ENCODE peak calls at places on chromosome 15, in six cellular contexts. H is tibial artery; B is T-helper 1 cell; T is brain microvascular endothelial cell; N is stimulated activated CD4-positive, alpha-beta T cell treated with anti-CD3 and anti-CD28 coated beads, Interleukin-12 subunit alpha, Interleukin-12 subunit beta, amount 100 ng/mL, for 4 hours; U is CD4-positive, CD25-positive, alpha-beta regulatory T cell. J is an unnamed sample.

GRCh38 chr15:76340198-76340801 is 3.7 kb downstream of the ISL2 start:
- DNase-seq in H (peak), B (no peak), T (no peak), N (no peak), U (peak), J (peak)

GRCh38 chr15:63233667-63234419 is 43.6 kb upstream of the APH1B start:
- DNase-seq in H (no peak), B (no peak), T (peak), N (no peak), U (no peak), J (no peak)

GRCh38 chr15:63870043-63870394 is 36.3 kb upstream of the HERC1 start:
- DNase-seq in H (no peak), B (no peak), T (no peak), N (no peak), U (no peak), J (no peak)

GRCh38 chr15:88187195-88187594 is 69.3 kb downstream of the NTRK3 start:
- DNase-seq in H (no peak), B (no peak), T (no peak), N (no peak), U (no peak), J (no peak)

GRCh38 chr15:62059818-62060115 is 480 bp downstream of the VPS13C start:
- DNase-seq in H (peak), B (peak), T (peak), N (peak), U (peak), J (no peak)

GRCh38 chr15:28094732-28095521 is 4.2 kb downstream of the OCA2 start:
- DNase-seq in H (peak), B (no peak), T (no peak), N (peak), U (peak), J (no peak)

GRCh38 chr15:70505411-70505919 is 257.9 kb downstream of the UACA start:
- DNase-seq in H (no peak), B (no peak), T (peak), N (no peak), U (no peak), J (no peak)

GRCh38 chr15:68230157-68231100 is 901 bp upstream of the CLN6 start:
- DNase-seq in H (peak), B (no peak), T (no peak), N (no peak), U (no peak), J (no peak)

GRCh38 chr15:74422723-74423442 is 10.9 kb downstream of the SEMA7A start:
- DNase-seq in H (no peak), B (no peak), T (peak), N (no peak), U (no peak), J (no peak)

GRCh38 chr15:36808401-36809160 is 229.2 kb downstream of the CDIN1 start:
- DNase-seq in H (no peak), B (no peak), T (peak), N (no peak), U (no peak), J (no peak)

GRCh38 chr15:34106423-34106822 is 4.5 kb downstream of the PGBD4 start:
- DNase-seq in H (no peak), B (no peak), T (no peak), N (no peak), U (no peak), J (no peak)

GRCh38 chr15:27512281-27513001 is 541.5 kb downstream of the GABRG3 start:
- DNase-seq in H (no peak), B (no peak), T (no peak), N (no peak), U (no peak), J (no peak)

GRCh38 chr15:100565591-100565990 is 36.4 kb downstream of the LINS1 start:
- DNase-seq in H (no peak), B (no peak), T (no peak), N (no peak), U (no peak), J (no peak)

J was measured in 8988T.